ENCODE peak calls at places on chromosomes 1 and 21, in seven cellular contexts. One of them, this sample, is unnamed. For H3K4me1, the result is how much of the 10 kb centered on the place peaks cover.

GRCh38 chr1:159870704-159871103 is 8.2 kb upstream of the VSIG8 start:
- DNase-seq in A549: no peak
- DNase-seq in fibroblast of lung: no peak
- DNase-seq in hepatocyte: no peak
- DNase-seq in OCI-LY7: no peak
- DNase-seq in GM23338: no peak
- DNase-seq in H1: no peak
- DNase-seq in this sample: no peak

GRCh38 chr1:25616932-25617625 is 488 bp downstream of the MAN1C1 start:
- DNase-seq in hepatocyte: peak
- DNase-seq in fibroblast of lung: no peak
- DNase-seq in GM23338: peak
- DNase-seq in OCI-LY7: peak
- DNase-seq in A549: no peak
- DNase-seq in H1: no peak
- DNase-seq in this sample: peak

GRCh38 chr1:184533049-184533448 is 146.2 kb downstream of the C1orf21 start:
- DNase-seq in hepatocyte: no peak
- DNase-seq in H1: no peak
- DNase-seq in OCI-LY7: no peak
- DNase-seq in GM23338: peak
- DNase-seq in A549: no peak
- DNase-seq in fibroblast of lung: no peak
- DNase-seq in this sample: no peak

GRCh38 chr1:214548988-214549387 is 2.4 kb downstream of the PTPN14 start:
- DNase-seq in H1: no peak
- DNase-seq in A549: no peak
- DNase-seq in fibroblast of lung: peak
- DNase-seq in OCI-LY7: no peak
- DNase-seq in hepatocyte: no peak
- DNase-seq in GM23338: no peak
- DNase-seq in this sample: no peak

GRCh38 chr1:165910764-165911421 is 83.5 kb downstream of the UCK2 start:
- DNase-seq in H1: no peak
- DNase-seq in OCI-LY7: no peak
- DNase-seq in fibroblast of lung: peak
- DNase-seq in GM23338: no peak
- DNase-seq in hepatocyte: peak
- DNase-seq in A549: no peak
- DNase-seq in this sample: no peak

GRCh38 chr1:233020441-233020840 is 70.0 kb downstream of the NTPCR start:
- DNase-seq in fibroblast of lung: no peak
- DNase-seq in OCI-LY7: no peak
- DNase-seq in GM23338: no peak
- DNase-seq in hepatocyte: no peak
- DNase-seq in H1: no peak
- DNase-seq in A549: no peak
- DNase-seq in this sample: peak

GRCh38 chr1:115565789-115566188 is 76.0 kb upstream of the VANGL1 start:
- DNase-seq in H1: no peak
- DNase-seq in hepatocyte: no peak
- DNase-seq in A549: no peak
- DNase-seq in fibroblast of lung: no peak
- DNase-seq in OCI-LY7: no peak
- DNase-seq in GM23338: no peak
- DNase-seq in this sample: no peak

GRCh38 chr1:181318022-181318857 is 165.1 kb upstream of the CACNA1E start:
- DNase-seq in A549: no peak
- DNase-seq in H1: peak
- DNase-seq in hepatocyte: peak
- DNase-seq in fibroblast of lung: no peak
- DNase-seq in GM23338: peak
- DNase-seq in OCI-LY7: no peak
- DNase-seq in this sample: peak

GRCh38 chr1:61095127-61095812 is 12.9 kb downstream of the NFIA start:
- DNase-seq in OCI-LY7: no peak
- DNase-seq in GM23338: no peak
- DNase-seq in H1: no peak
- DNase-seq in fibroblast of lung: no peak
- DNase-seq in hepatocyte: no peak
- DNase-seq in A549: no peak
- DNase-seq in this sample: no peak

GRCh38 chr21:17427157-17427556 is 85.7 kb upstream of the CXADR start:
- DNase-seq in GM23338: no peak
- DNase-seq in OCI-LY7: no peak
- DNase-seq in A549: no peak
- DNase-seq in H1: no peak
- DNase-seq in fibroblast of lung: no peak
- DNase-seq in hepatocyte: no peak
- DNase-seq in this sample: no peak

GRCh38 chr1:49686107-49686506 is 337.6 kb downstream of the AGBL4 start:
- DNase-seq in hepatocyte: no peak
- DNase-seq in H1: no peak
- DNase-seq in OCI-LY7: no peak
- DNase-seq in GM23338: no peak
- DNase-seq in A549: no peak
- DNase-seq in fibroblast of lung: no peak
- DNase-seq in this sample: no peak

GRCh38 chr1:28062806-28063205 is 25.6 kb downstream of the EYA3 start:
- DNase-seq in OCI-LY7: no peak
- DNase-seq in fibroblast of lung: no peak
- DNase-seq in hepatocyte: no peak
- DNase-seq in H1: no peak
- DNase-seq in A549: no peak
- DNase-seq in GM23338: no peak
- DNase-seq in this sample: no peak

GRCh38 chr1:43968348-43968948 is 1.4 kb upstream of the DPH2 start:
- DNase-seq in GM23338: peak
- DNase-seq in H1: peak
- DNase-seq in OCI-LY7: no peak
- DNase-seq in A549: no peak
- DNase-seq in fibroblast of lung: no peak
- DNase-seq in hepatocyte: peak
- DNase-seq in this sample: peak

GRCh38 chr1:239363920-239364319 is 22.4 kb upstream of the CHRM3 start:
- DNase-seq in GM23338: no peak
- DNase-seq in OCI-LY7: no peak
- DNase-seq in hepatocyte: no peak
- DNase-seq in A549: no peak
- DNase-seq in fibroblast of lung: no peak
- DNase-seq in H1: no peak
- DNase-seq in this sample: no peak

GRCh38 chr1:239357867-239358266 is 28.5 kb upstream of the CHRM3 start:
- DNase-seq in fibroblast of lung: no peak
- DNase-seq in GM23338: no peak
- DNase-seq in hepatocyte: no peak
- DNase-seq in OCI-LY7: no peak
- DNase-seq in A549: no peak
- DNase-seq in H1: no peak
- DNase-seq in this sample: no peak

GRCh38 chr1:239361403-239361802 is 25.0 kb upstream of the CHRM3 start:
- DNase-seq in OCI-LY7: no peak
- DNase-seq in hepatocyte: peak
- DNase-seq in H1: no peak
- DNase-seq in A549: no peak
- DNase-seq in GM23338: no peak
- DNase-seq in fibroblast of lung: peak
- DNase-seq in this sample: no peak
- H3K4me2 ChIP-seq in OCI-LY7: no peak
- H3K4me2 ChIP-seq in hepatocyte: no peak
- H3K4me2 ChIP-seq in H1: no peak
- H3K4me2 ChIP-seq in A549: no peak
- H3K4me2 ChIP-seq in GM23338: no peak
- H3K4me2 ChIP-seq in fibroblast of lung: no peak
- H3K4me2 ChIP-seq in this sample: no peak

DNA sequence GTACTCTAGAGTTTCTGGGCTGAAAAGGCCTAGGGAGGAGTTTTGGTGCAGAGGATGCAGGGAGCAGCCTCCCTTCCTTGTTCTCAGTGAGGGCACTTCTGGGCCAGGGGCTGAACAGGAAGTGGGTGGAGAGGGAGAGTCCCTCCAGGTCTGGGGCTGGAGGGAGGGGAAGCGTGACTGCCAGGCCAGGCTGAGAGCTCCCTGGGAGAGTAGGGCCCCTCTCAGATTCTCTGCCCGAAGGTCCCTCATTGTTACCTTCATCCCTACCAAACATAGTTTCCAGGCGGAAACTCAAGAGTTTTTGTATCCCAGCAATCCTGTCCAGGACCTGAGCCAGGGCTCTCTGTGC is 36.8 kb downstream of the CITED4 start:
- DNase-seq in OCI-LY7: no peak
- DNase-seq in hepatocyte: no peak
- DNase-seq in A549: no peak
- DNase-seq in GM23338: no peak
- DNase-seq in fibroblast of lung: no peak
- DNase-seq in H1: no peak
- DNase-seq in this sample: peak
- H3K4me1 ChIP-seq in OCI-LY7: under half
- H3K4me1 ChIP-seq in hepatocyte: under half
- H3K4me1 ChIP-seq in A549: under half
- H3K4me1 ChIP-seq in GM23338: under half
- H3K4me1 ChIP-seq in fibroblast of lung: under half
- H3K4me1 ChIP-seq in H1: under half
- H3K4me1 ChIP-seq in this sample: under half

GRCh38 chr21:32328595-32328994 is 29.9 kb downstream of the MRAP start:
- DNase-seq in H1: no peak
- DNase-seq in OCI-LY7: no peak
- DNase-seq in A549: no peak
- DNase-seq in fibroblast of lung: peak
- DNase-seq in GM23338: no peak
- DNase-seq in hepatocyte: no peak
- DNase-seq in this sample: no peak
- H3K4me2 ChIP-seq in H1: no peak
- H3K4me2 ChIP-seq in OCI-LY7: no peak
- H3K4me2 ChIP-seq in A549: no peak
- H3K4me2 ChIP-seq in fibroblast of lung: no peak
- H3K4me2 ChIP-seq in GM23338: no peak
- H3K4me2 ChIP-seq in hepatocyte: no peak
- H3K4me2 ChIP-seq in this sample: no peak

GRCh38 chr1:19455353-19455752 is 30.0 kb downstream of the CAPZB start:
- DNase-seq in GM23338: no peak
- DNase-seq in fibroblast of lung: no peak
- DNase-seq in H1: no peak
- DNase-seq in OCI-LY7: no peak
- DNase-seq in hepatocyte: no peak
- DNase-seq in A549: no peak
- DNase-seq in this sample: no peak

GRCh38 chr1:19456915-19457554 is 28.3 kb downstream of the CAPZB start:
- DNase-seq in H1: no peak
- DNase-seq in fibroblast of lung: peak
- DNase-seq in OCI-LY7: no peak
- DNase-seq in A549: no peak
- DNase-seq in hepatocyte: no peak
- DNase-seq in GM23338: peak
- DNase-seq in this sample: peak

GRCh38 chr1:19454265-19455198 is 30.8 kb downstream of the CAPZB start:
- DNase-seq in OCI-LY7: no peak
- DNase-seq in fibroblast of lung: no peak
- DNase-seq in GM23338: no peak
- DNase-seq in H1: no peak
- DNase-seq in hepatocyte: no peak
- DNase-seq in A549: no peak
- DNase-seq in this sample: no peak

GRCh38 chr1:19458815-19459417 is 26.4 kb downstream of the CAPZB start:
- DNase-seq in fibroblast of lung: no peak
- DNase-seq in OCI-LY7: no peak
- DNase-seq in hepatocyte: no peak
- DNase-seq in A549: no peak
- DNase-seq in H1: no peak
- DNase-seq in GM23338: no peak
- DNase-seq in this sample: no peak

GRCh38 chr1:19457555-19457954 is 27.8 kb downstream of the CAPZB start:
- DNase-seq in fibroblast of lung: no peak
- DNase-seq in H1: no peak
- DNase-seq in OCI-LY7: no peak
- DNase-seq in hepatocyte: no peak
- DNase-seq in GM23338: no peak
- DNase-seq in A549: no peak
- DNase-seq in this sample: no peak
- H3K4me1 ChIP-seq in fibroblast of lung: under half
- H3K4me1 ChIP-seq in H1: under half
- H3K4me1 ChIP-seq in OCI-LY7: under half
- H3K4me1 ChIP-seq in hepatocyte: under half
- H3K4me1 ChIP-seq in GM23338: half or more
- H3K4me1 ChIP-seq in A549: under half
- H3K4me1 ChIP-seq in this sample: half or more

GRCh38 chr1:107544285-107544684 is 403.4 kb downstream of the NTNG1 start:
- DNase-seq in hepatocyte: no peak
- DNase-seq in H1: no peak
- DNase-seq in fibroblast of lung: no peak
- DNase-seq in GM23338: no peak
- DNase-seq in A549: no peak
- DNase-seq in OCI-LY7: no peak
- DNase-seq in this sample: no peak

GRCh38 chr1:107548276-107548675 is 407.4 kb downstream of the NTNG1 start:
- DNase-seq in H1: no peak
- DNase-seq in hepatocyte: no peak
- DNase-seq in GM23338: no peak
- DNase-seq in A549: no peak
- DNase-seq in fibroblast of lung: no peak
- DNase-seq in OCI-LY7: no peak
- DNase-seq in this sample: no peak

GRCh38 chr1:107547363-107548155 is 406.7 kb downstream of the NTNG1 start:
- DNase-seq in H1: no peak
- DNase-seq in OCI-LY7: no peak
- DNase-seq in A549: no peak
- DNase-seq in hepatocyte: no peak
- DNase-seq in fibroblast of lung: no peak
- DNase-seq in GM23338: no peak
- DNase-seq in this sample: no peak

GRCh38 chr1:107546571-107546970 is 405.7 kb downstream of the NTNG1 start:
- DNase-seq in OCI-LY7: no peak
- DNase-seq in fibroblast of lung: no peak
- DNase-seq in A549: no peak
- DNase-seq in hepatocyte: no peak
- DNase-seq in H1: no peak
- DNase-seq in GM23338: no peak
- DNase-seq in this sample: no peak

GRCh38 chr1:107545056-107545597 is 404.3 kb downstream of the NTNG1 start:
- DNase-seq in fibroblast of lung: no peak
- DNase-seq in H1: no peak
- DNase-seq in OCI-LY7: no peak
- DNase-seq in A549: no peak
- DNase-seq in GM23338: no peak
- DNase-seq in hepatocyte: no peak
- DNase-seq in this sample: no peak
- H3K4me2 ChIP-seq in fibroblast of lung: no peak
- H3K4me2 ChIP-seq in H1: no peak
- H3K4me2 ChIP-seq in OCI-LY7: no peak
- H3K4me2 ChIP-seq in A549: no peak
- H3K4me2 ChIP-seq in GM23338: no peak
- H3K4me2 ChIP-seq in hepatocyte: no peak
- H3K4me2 ChIP-seq in this sample: no peak